ENCODE peak calls at places on chromosomes 11 and 22, in four cellular contexts. T, P, Y and G are unnamed samples.

GRCh38 chr11:57493507-57494503 is 21.7 kb downstream of the SLC43A1 start:
- DNase-seq in T (peak), P (no peak), Y (peak), G (no peak)

GRCh38 chr11:133163463-133164419 is 368.6 kb downstream of the OPCML start:
- DNase-seq in T (no peak), P (peak), Y (peak), G (no peak)

GRCh38 chr11:31806186-31806943 is 4.8 kb downstream of the PAX6 start:
- DNase-seq in T (no peak), P (no peak), Y (no peak), G (no peak)

GRCh38 chr11:2770556-2771301 is 70.9 kb upstream of the KCNQ1OT1 start:
- DNase-seq in T (no peak), P (no peak), Y (peak), G (peak)

GRCh38 chr22:23088199-23088604 is 17.9 kb downstream of the GNAZ start:
- DNase-seq in T (no peak), P (no peak), Y (peak), G (no peak)

GRCh38 chr22:22943521-22944267 is 56.1 kb downstream of the IGLL5 start:
- DNase-seq in T (no peak), P (no peak), Y (no peak), G (no peak)

GRCh38 chr22:31346255-31346732 is at the start of gene PATZ1:
- DNase-seq in T (no peak), P (peak), Y (peak), G (peak)

GRCh38 chr22:23380230-23380573 is 199.9 kb downstream of the IGLL1 start:
- DNase-seq in T (no peak), P (no peak), Y (no peak), G (peak)

GRCh38 chr11:135069884-135070283 is 657.8 kb upstream of the B3GAT1 start:
- DNase-seq in T (no peak), P (no peak), Y (no peak), G (no peak)

GRCh38 chr22:29886601-29887000 is 3.6 kb downstream of the MTMR3 start:
- DNase-seq in T (no peak), P (no peak), Y (no peak), G (no peak)

GRCh38 chr11:115920087-115920461 is 415.9 kb upstream of the CADM1 start:
- DNase-seq in T (no peak), P (no peak), Y (no peak), G (no peak)

GRCh38 chr11:70270877-70271634 is 566 bp downstream of the PPFIA1 start:
- DNase-seq in T (peak), P (no peak), Y (no peak), G (no peak)

GRCh38 chr22:19622061-19622441 is 92.3 kb upstream of the SEPTIN5 start:
- DNase-seq in T (no peak), P (no peak), Y (no peak), G (no peak)

GRCh38 chr11:65553301-65554001 is 4.7 kb downstream of the LTBP3 start:
- DNase-seq in T (no peak), P (peak), Y (no peak), G (no peak)

GRCh38 chr22:36323855-36324331 is 63.9 kb downstream of the MYH9 start:
- DNase-seq in T (peak), P (no peak), Y (peak), G (peak)

GRCh38 chr11:86162257-86162656 is 82.3 kb upstream of the EED start:
- DNase-seq in T (no peak), P (no peak), Y (peak), G (peak)

GRCh38 chr11:44568706-44569473 is 3.4 kb downstream of the CD82 start:
- DNase-seq in T (peak), P (no peak), Y (peak), G (peak)

GRCh38 chr22:32636884-32637283 is 162.3 kb downstream of the FBXO7 start:
- DNase-seq in T (no peak), P (no peak), Y (no peak), G (no peak)

GRCh38 chr11:31214337-31214736 is 155.2 kb downstream of the DCDC1 start:
- DNase-seq in T (no peak), P (no peak), Y (no peak), G (no peak)

GRCh38 chr11:128916646-128917045 is 25.5 kb downstream of the KCNJ5 start:
- DNase-seq in T (no peak), P (no peak), Y (no peak), G (no peak)

GRCh38 chr11:45471002-45471665 is 185.0 kb upstream of the SYT13 start:
- DNase-seq in T (no peak), P (no peak), Y (no peak), G (no peak)

GRCh38 chr22:42399315-42400271 is 32.6 kb downstream of the NFAM1 start:
- DNase-seq in T (peak), P (peak), Y (no peak), G (no peak)

GRCh38 chr11:12218909-12219308 is 108.5 kb downstream of the MICAL2 start:
- DNase-seq in T (no peak), P (no peak), Y (peak), G (no peak)

GRCh38 chr11:68903631-68904457 is at the start of the genes IGHMBP2 and MRPL21:
- DNase-seq in T (peak), P (peak), Y (peak), G (peak)

GRCh38 chr11:68584097-68584496 is 100.2 kb upstream of the GAL start:
- DNase-seq in T (peak), P (no peak), Y (peak), G (no peak)

GRCh38 chr11:69106124-69106811 is 49.5 kb upstream of the SMIM38 start:
- DNase-seq in T (no peak), P (no peak), Y (no peak), G (no peak)

GRCh38 chr11:33942954-33943353 is 51.1 kb upstream of the LMO2 start:
- DNase-seq in T (no peak), P (no peak), Y (no peak), G (peak)